ENCODE peak calls at places on chromosomes 2 and 18, in nine cellular contexts. One of them, this sample, is unnamed.
A peak's percentile ranks its signal among the peaks of the same experiment; 100 is the strongest.

GRCh38 chr2:110832740-110833139 is 100.4 kb downstream of the ACOXL start:
- DNase-seq in fibroblast of mammary gland: no peak
- DNase-seq in stimulated activated effector memory CD8-positive, alpha-beta T cell treated with anti-CD3 and anti-CD28 coated beads, Interleukin-12 subunit alpha, Interleukin-12 subunit beta, amount 100 ng/mL, for 72 hours: no peak
- DNase-seq in kidney: no peak
- DNase-seq in adipocyte: no peak
- DNase-seq in glomerular endothelial cell: no peak
- DNase-seq in CD4-positive, alpha-beta memory T cell: no peak
- DNase-seq in HFFc6: no peak
- DNase-seq in NCI-H1092 treated with DMSO at 0.1 percent for 48 hours: no peak
- DNase-seq in this sample: no peak

GRCh38 chr2:169839954-169840746 is 12.9 kb downstream of the UBR3 start:
- DNase-seq in HFFc6: no peak
- DNase-seq in glomerular endothelial cell: no peak
- DNase-seq in adipocyte: no peak
- DNase-seq in NCI-H1092 treated with DMSO at 0.1 percent for 48 hours: no peak
- DNase-seq in fibroblast of mammary gland: no peak
- DNase-seq in kidney: no peak
- DNase-seq in CD4-positive, alpha-beta memory T cell: no peak
- DNase-seq in stimulated activated effector memory CD8-positive, alpha-beta T cell treated with anti-CD3 and anti-CD28 coated beads, Interleukin-12 subunit alpha, Interleukin-12 subunit beta, amount 100 ng/mL, for 72 hours: no peak
- DNase-seq in this sample: no peak

GRCh38 chr18:3147935-3148554 is 71.7 kb downstream of the MYOM1 start:
- DNase-seq in glomerular endothelial cell: no peak
- DNase-seq in HFFc6: no peak
- DNase-seq in NCI-H1092 treated with DMSO at 0.1 percent for 48 hours: no peak
- DNase-seq in CD4-positive, alpha-beta memory T cell: no peak
- DNase-seq in stimulated activated effector memory CD8-positive, alpha-beta T cell treated with anti-CD3 and anti-CD28 coated beads, Interleukin-12 subunit alpha, Interleukin-12 subunit beta, amount 100 ng/mL, for 72 hours: no peak
- DNase-seq in fibroblast of mammary gland: peak; percentile 4
- DNase-seq in kidney: no peak
- DNase-seq in adipocyte: no peak
- DNase-seq in this sample: no peak

GRCh38 chr2:37671013-37671815 is at the start of gene CDC42EP3:
- DNase-seq in glomerular endothelial cell: no peak
- DNase-seq in stimulated activated effector memory CD8-positive, alpha-beta T cell treated with anti-CD3 and anti-CD28 coated beads, Interleukin-12 subunit alpha, Interleukin-12 subunit beta, amount 100 ng/mL, for 72 hours: peak; percentile 59
- DNase-seq in CD4-positive, alpha-beta memory T cell: peak; percentile 81
- DNase-seq in fibroblast of mammary gland: no peak
- DNase-seq in adipocyte: peak; percentile 80
- DNase-seq in NCI-H1092 treated with DMSO at 0.1 percent for 48 hours: peak; percentile 45
- DNase-seq in HFFc6: no peak
- DNase-seq in kidney: peak; percentile 91
- DNase-seq in this sample: no peak

GRCh38 chr2:100577777-100578176 is 15.0 kb downstream of the PDCL3 start:
- DNase-seq in glomerular endothelial cell: no peak
- DNase-seq in adipocyte: no peak
- DNase-seq in NCI-H1092 treated with DMSO at 0.1 percent for 48 hours: no peak
- DNase-seq in HFFc6: no peak
- DNase-seq in fibroblast of mammary gland: peak; percentile 53
- DNase-seq in kidney: no peak
- DNase-seq in stimulated activated effector memory CD8-positive, alpha-beta T cell treated with anti-CD3 and anti-CD28 coated beads, Interleukin-12 subunit alpha, Interleukin-12 subunit beta, amount 100 ng/mL, for 72 hours: no peak
- DNase-seq in CD4-positive, alpha-beta memory T cell: no peak
- DNase-seq in this sample: peak; percentile 38

GRCh38 chr2:158189526-158189925 is 87.8 kb downstream of the UPP2 start:
- DNase-seq in CD4-positive, alpha-beta memory T cell: no peak
- DNase-seq in kidney: no peak
- DNase-seq in stimulated activated effector memory CD8-positive, alpha-beta T cell treated with anti-CD3 and anti-CD28 coated beads, Interleukin-12 subunit alpha, Interleukin-12 subunit beta, amount 100 ng/mL, for 72 hours: no peak
- DNase-seq in fibroblast of mammary gland: no peak
- DNase-seq in HFFc6: no peak
- DNase-seq in glomerular endothelial cell: no peak
- DNase-seq in adipocyte: no peak
- DNase-seq in NCI-H1092 treated with DMSO at 0.1 percent for 48 hours: no peak
- DNase-seq in this sample: no peak

GRCh38 chr2:207881902-207882301 is 112.2 kb upstream of the FZD5 start:
- DNase-seq in CD4-positive, alpha-beta memory T cell: no peak
- DNase-seq in HFFc6: no peak
- DNase-seq in adipocyte: peak; percentile 70
- DNase-seq in glomerular endothelial cell: no peak
- DNase-seq in NCI-H1092 treated with DMSO at 0.1 percent for 48 hours: no peak
- DNase-seq in kidney: no peak
- DNase-seq in stimulated activated effector memory CD8-positive, alpha-beta T cell treated with anti-CD3 and anti-CD28 coated beads, Interleukin-12 subunit alpha, Interleukin-12 subunit beta, amount 100 ng/mL, for 72 hours: no peak
- DNase-seq in fibroblast of mammary gland: no peak
- DNase-seq in this sample: no peak

GRCh38 chr18:76983184-76983583 is 149.4 kb downstream of the MBP start:
- DNase-seq in kidney: peak; percentile 92
- DNase-seq in CD4-positive, alpha-beta memory T cell: peak; percentile 84
- DNase-seq in adipocyte: peak; percentile 85
- DNase-seq in stimulated activated effector memory CD8-positive, alpha-beta T cell treated with anti-CD3 and anti-CD28 coated beads, Interleukin-12 subunit alpha, Interleukin-12 subunit beta, amount 100 ng/mL, for 72 hours: peak; percentile 87
- DNase-seq in HFFc6: peak; percentile 61
- DNase-seq in glomerular endothelial cell: no peak
- DNase-seq in NCI-H1092 treated with DMSO at 0.1 percent for 48 hours: peak; percentile 79
- DNase-seq in fibroblast of mammary gland: peak; percentile 68
- DNase-seq in this sample: peak; percentile 66

GRCh38 chr18:23872701-23873550 is 141.6 kb upstream of the TTC39C start:
- DNase-seq in kidney: peak; percentile 93
- DNase-seq in adipocyte: no peak
- DNase-seq in HFFc6: no peak
- DNase-seq in NCI-H1092 treated with DMSO at 0.1 percent for 48 hours: no peak
- DNase-seq in glomerular endothelial cell: no peak
- DNase-seq in fibroblast of mammary gland: no peak
- DNase-seq in CD4-positive, alpha-beta memory T cell: peak; percentile 85
- DNase-seq in stimulated activated effector memory CD8-positive, alpha-beta T cell treated with anti-CD3 and anti-CD28 coated beads, Interleukin-12 subunit alpha, Interleukin-12 subunit beta, amount 100 ng/mL, for 72 hours: no peak
- DNase-seq in this sample: no peak

GRCh38 chr2:74440005-74440377 is 1.7 kb downstream of the RTKN start:
- DNase-seq in adipocyte: peak; percentile 81
- DNase-seq in fibroblast of mammary gland: peak; percentile 46
- DNase-seq in stimulated activated effector memory CD8-positive, alpha-beta T cell treated with anti-CD3 and anti-CD28 coated beads, Interleukin-12 subunit alpha, Interleukin-12 subunit beta, amount 100 ng/mL, for 72 hours: no peak
- DNase-seq in CD4-positive, alpha-beta memory T cell: no peak
- DNase-seq in glomerular endothelial cell: no peak
- DNase-seq in NCI-H1092 treated with DMSO at 0.1 percent for 48 hours: no peak
- DNase-seq in kidney: peak; percentile 90
- DNase-seq in HFFc6: peak; percentile 33
- DNase-seq in this sample: peak; percentile 56

GRCh38 chr2:66794115-66794514 is 359.2 kb downstream of the MEIS1 start:
- DNase-seq in kidney: no peak
- DNase-seq in NCI-H1092 treated with DMSO at 0.1 percent for 48 hours: no peak
- DNase-seq in fibroblast of mammary gland: no peak
- DNase-seq in CD4-positive, alpha-beta memory T cell: no peak
- DNase-seq in HFFc6: no peak
- DNase-seq in stimulated activated effector memory CD8-positive, alpha-beta T cell treated with anti-CD3 and anti-CD28 coated beads, Interleukin-12 subunit alpha, Interleukin-12 subunit beta, amount 100 ng/mL, for 72 hours: no peak
- DNase-seq in glomerular endothelial cell: no peak
- DNase-seq in adipocyte: no peak
- DNase-seq in this sample: no peak

GRCh38 chr2:28300489-28300888 is 92.2 kb upstream of the FOSL2 start:
- DNase-seq in kidney: no peak
- DNase-seq in stimulated activated effector memory CD8-positive, alpha-beta T cell treated with anti-CD3 and anti-CD28 coated beads, Interleukin-12 subunit alpha, Interleukin-12 subunit beta, amount 100 ng/mL, for 72 hours: no peak
- DNase-seq in CD4-positive, alpha-beta memory T cell: no peak
- DNase-seq in fibroblast of mammary gland: no peak
- DNase-seq in adipocyte: no peak
- DNase-seq in NCI-H1092 treated with DMSO at 0.1 percent for 48 hours: no peak
- DNase-seq in glomerular endothelial cell: no peak
- DNase-seq in HFFc6: peak; percentile 64
- DNase-seq in this sample: no peak

GRCh38 chr2:204251977-204252376 is 293.3 kb upstream of the PARD3B start:
- DNase-seq in stimulated activated effector memory CD8-positive, alpha-beta T cell treated with anti-CD3 and anti-CD28 coated beads, Interleukin-12 subunit alpha, Interleukin-12 subunit beta, amount 100 ng/mL, for 72 hours: no peak
- DNase-seq in adipocyte: no peak
- DNase-seq in fibroblast of mammary gland: no peak
- DNase-seq in CD4-positive, alpha-beta memory T cell: no peak
- DNase-seq in NCI-H1092 treated with DMSO at 0.1 percent for 48 hours: no peak
- DNase-seq in HFFc6: no peak
- DNase-seq in glomerular endothelial cell: no peak
- DNase-seq in kidney: no peak
- DNase-seq in this sample: no peak

GRCh38 chr2:237895544-237896506 is 36.4 kb downstream of the RAMP1 start:
- DNase-seq in fibroblast of mammary gland: no peak
- DNase-seq in glomerular endothelial cell: no peak
- DNase-seq in stimulated activated effector memory CD8-positive, alpha-beta T cell treated with anti-CD3 and anti-CD28 coated beads, Interleukin-12 subunit alpha, Interleukin-12 subunit beta, amount 100 ng/mL, for 72 hours: no peak
- DNase-seq in NCI-H1092 treated with DMSO at 0.1 percent for 48 hours: peak; percentile 75
- DNase-seq in kidney: peak; percentile 71
- DNase-seq in HFFc6: no peak
- DNase-seq in CD4-positive, alpha-beta memory T cell: no peak
- DNase-seq in adipocyte: peak; percentile 38
- DNase-seq in this sample: peak; percentile 71

GRCh38 chr2:9905413-9905812 is 46.1 kb upstream of the GRHL1 start:
- DNase-seq in adipocyte: no peak
- DNase-seq in fibroblast of mammary gland: no peak
- DNase-seq in NCI-H1092 treated with DMSO at 0.1 percent for 48 hours: no peak
- DNase-seq in HFFc6: no peak
- DNase-seq in kidney: no peak
- DNase-seq in CD4-positive, alpha-beta memory T cell: no peak
- DNase-seq in glomerular endothelial cell: no peak
- DNase-seq in stimulated activated effector memory CD8-positive, alpha-beta T cell treated with anti-CD3 and anti-CD28 coated beads, Interleukin-12 subunit alpha, Interleukin-12 subunit beta, amount 100 ng/mL, for 72 hours: no peak
- DNase-seq in this sample: no peak

GRCh38 chr2:211623096-211623495 is 915.5 kb downstream of the ERBB4 start:
- DNase-seq in kidney: no peak
- DNase-seq in adipocyte: no peak
- DNase-seq in glomerular endothelial cell: no peak
- DNase-seq in stimulated activated effector memory CD8-positive, alpha-beta T cell treated with anti-CD3 and anti-CD28 coated beads, Interleukin-12 subunit alpha, Interleukin-12 subunit beta, amount 100 ng/mL, for 72 hours: no peak
- DNase-seq in NCI-H1092 treated with DMSO at 0.1 percent for 48 hours: no peak
- DNase-seq in CD4-positive, alpha-beta memory T cell: no peak
- DNase-seq in fibroblast of mammary gland: no peak
- DNase-seq in HFFc6: no peak
- DNase-seq in this sample: no peak

GRCh38 chr18:65547046-65547445 is 203.8 kb upstream of the CDH7 start:
- DNase-seq in adipocyte: no peak
- DNase-seq in NCI-H1092 treated with DMSO at 0.1 percent for 48 hours: no peak
- DNase-seq in stimulated activated effector memory CD8-positive, alpha-beta T cell treated with anti-CD3 and anti-CD28 coated beads, Interleukin-12 subunit alpha, Interleukin-12 subunit beta, amount 100 ng/mL, for 72 hours: no peak
- DNase-seq in HFFc6: no peak
- DNase-seq in glomerular endothelial cell: no peak
- DNase-seq in kidney: no peak
- DNase-seq in CD4-positive, alpha-beta memory T cell: no peak
- DNase-seq in fibroblast of mammary gland: no peak
- DNase-seq in this sample: no peak